ENCODE peak calls at places on chromosomes 5 and 9, in eight cellular contexts. J is lower lobe of right lung; P is AG04450; S is OCI-M1; A is cardiac muscle cell; F is heart right ventricle; W is hepatocyte; G is stimulated activated CD8-positive, alpha-beta memory T cell treated with anti-CD3 and anti-CD28 coated beads, Interleukin-4, amount 100 ng/mL, for 24 hours. I is an unnamed sample.
A peak's percentile ranks its signal among the peaks of the same experiment; 100 is the strongest.

GRCh38 chr5:9188131-9188530 is 357.7 kb downstream of the SEMA5A start:
- DNase-seq in P (peak; percentile 58), W (no peak), J (no peak), F (no peak), S (no peak), G (no peak), A (no peak), I (no peak)

GRCh38 chr5:52840286-52841050 is 52.8 kb downstream of the ITGA1 start:
- DNase-seq in J (no peak), S (no peak), A (no peak), P (no peak), F (no peak), W (no peak), G (no peak), I (no peak)

GRCh38 chr5:38547257-38547656 is 9.2 kb downstream of the LIFR start:
- DNase-seq in P (no peak), J (no peak), W (no peak), S (no peak), G (no peak), A (no peak), F (no peak), I (no peak)

GRCh38 chr5:19959830-19960384 is 28.1 kb downstream of the CDH18 start:
- DNase-seq in W (no peak), S (no peak), P (no peak), J (no peak), F (no peak), G (no peak), A (no peak), I (no peak)

GRCh38 chr5:149455889-149456409 is 76.9 kb upstream of the IL17B start:
- DNase-seq in J (no peak), F (peak; percentile 64), A (no peak), W (peak; percentile 55), P (no peak), G (no peak), S (peak; percentile 55), I (peak; percentile 79)

GRCh38 chr5:172617817-172618216 is 23.2 kb upstream of the NEURL1B start:
- DNase-seq in W (no peak), S (no peak), G (no peak), P (no peak), J (no peak), A (no peak), F (no peak), I (no peak)

GRCh38 chr9:109451311-109452025 is 46.6 kb downstream of the PTPN3 start:
- DNase-seq in P (no peak), W (no peak), S (peak; percentile 19), A (no peak), J (no peak), G (no peak), F (no peak), I (no peak)

GRCh38 chr9:35756743-35757526 is 2.9 kb upstream of the MSMP start:
- DNase-seq in W (peak; percentile 81), G (peak; percentile 30), A (peak; percentile 64), J (peak; percentile 84), F (peak; percentile 76), P (no peak), S (peak; percentile 84), I (peak; percentile 83)

GRCh38 chr5:140595538-140595937 is 30.9 kb downstream of the SLC35A4 start:
- DNase-seq in A (no peak), G (no peak), W (peak; percentile 31), F (no peak), J (no peak), S (peak; percentile 85), P (no peak), I (no peak)

GRCh38 chr9:136107953-136108647 is 10.6 kb downstream of the TMEM250 start:
- DNase-seq in F (no peak), P (no peak), A (no peak), W (no peak), G (no peak), J (no peak), S (no peak), I (no peak)

GRCh38 chr5:79727722-79728355 is 38.2 kb downstream of the CMYA5 start:
- DNase-seq in A (no peak), F (no peak), G (no peak), P (no peak), S (no peak), J (no peak), W (no peak), I (peak; percentile 63)